ENCODE peak calls at places on chromosomes 6 and 20, in five cellular contexts. E is fibroblast of the aortic adventitia; T is MCF 10A; N is Calu3; Q is stimulated activated CD4-positive, alpha-beta T cell treated with anti-CD3 and anti-CD28 coated beads, Interleukin-1b, Interleukin-23, amount 100 ng/mL, for 48 hours. I is an unnamed sample.

GRCh38 chr20:46255440-46256104 is 52.7 kb downstream of the CDH22 start:
- DNase-seq in E (peak; percentile 35), T (peak; percentile 89), N (peak; percentile 99), Q (no peak), I (peak; percentile 4)

GRCh38 chr20:1940581-1940980 is 45.4 kb downstream of the SIRPA start:
- DNase-seq in E (no peak), T (no peak), N (no peak), Q (no peak), I (no peak)

GRCh38 chr6:111417181-111417585 is 65.8 kb downstream of the REV3L start:
- DNase-seq in E (peak; percentile 54), T (no peak), N (no peak), Q (no peak), I (no peak)

GRCh38 chr6:13992417-13993055 is 67.8 kb downstream of the RNF182 start:
- DNase-seq in E (peak; percentile 40), T (peak; percentile 62), N (no peak), Q (no peak), I (no peak)

GRCh38 chr20:4227085-4227821 is 211.9 kb upstream of the RNF24 start:
- DNase-seq in E (peak; percentile 47), T (peak; percentile 74), N (peak; percentile 35), Q (no peak), I (no peak)

GRCh38 chr6:130708338-130708737 is 118.9 kb upstream of the SMLR1 start:
- DNase-seq in E (peak; percentile 25), T (no peak), N (no peak), Q (no peak), I (no peak)

GRCh38 chr20:53493201-53493908 is 100.3 kb downstream of the ZNF217 start:
- DNase-seq in E (peak; percentile 20), T (no peak), N (no peak), Q (no peak), I (no peak)

GRCh38 chr20:32830437-32830836 is 10.7 kb downstream of the MAPRE1 start:
- DNase-seq in E (peak; percentile 29), T (no peak), N (no peak), Q (no peak), I (no peak)

GRCh38 chr20:49460131-49460530 is 22.3 kb downstream of the KCNB1 start:
- DNase-seq in E (no peak), T (no peak), N (no peak), Q (no peak), I (no peak)

GRCh38 chr20:50464026-50464724 is 46.0 kb upstream of the PTPN1 start:
- DNase-seq in E (peak; percentile 66), T (peak; percentile 60), N (peak; percentile 69), Q (peak; percentile 58), I (no peak)

GRCh38 chr6:132058975-132059374 is 107.8 kb upstream of the CCN2 start:
- DNase-seq in E (peak; percentile 40), T (no peak), N (no peak), Q (no peak), I (no peak)

GRCh38 chr6:110748458-110748857 is 66.8 kb downstream of the CDK19 start:
- DNase-seq in E (no peak), T (peak; percentile 54), N (no peak), Q (no peak), I (no peak)

GRCh38 chr20:34268851-34269668 is 27.8 kb downstream of the ASIP start:
- DNase-seq in E (no peak), T (no peak), N (no peak), Q (no peak), I (no peak)

GRCh38 chr6:151576658-151577057 is 82.8 kb downstream of the CCDC170 start:
- DNase-seq in E (no peak), T (no peak), N (no peak), Q (no peak), I (no peak)

GRCh38 chr20:17369506-17369905 is 142.7 kb downstream of the PCSK2 start:
- DNase-seq in E (no peak), T (no peak), N (no peak), Q (no peak), I (no peak)

GRCh38 chr6:136148051-136148450 is 102.1 kb downstream of the MTFR2 start:
- DNase-seq in E (no peak), T (no peak), N (no peak), Q (no peak), I (no peak)

GRCh38 chr20:60694763-60695162 is 557.3 kb upstream of the CDH4 start:
- DNase-seq in E (peak; percentile 13), T (no peak), N (no peak), Q (no peak), I (no peak)

GRCh38 chr6:116631379-116631990 is 15.2 kb downstream of the RSPH4A start:
- DNase-seq in E (no peak), T (no peak), N (no peak), Q (no peak), I (no peak)

GRCh38 chr6:26097268-26097875 is 10.1 kb downstream of the HFE start:
- DNase-seq in E (peak; percentile 78), T (peak; percentile 74), N (peak; percentile 79), Q (peak; percentile 60), I (no peak)

I was measured in epithelial cell of proximal tubule.